ENCODE peak calls at places on chromosomes 12 and 14, in five cellular contexts. L is fibroblast of mammary gland; F is activated T-cell treated with anti-CD3 and anti-CD28 coated beads, Interleukin-2, amount 50 U/mL, for 72 hours; M is neuronal stem cell; Q is activated CD8-positive, alpha-beta T cell treated with anti-CD3 and anti-CD28 coated beads for 36 hours. C is an unnamed sample.

GRCh38 chr12:15899282-15899870 is 11.8 kb upstream of the DERA start:
- DNase-seq in Q (no peak), L (peak; percentile 32), M (no peak), F (no peak), C (no peak)

GRCh38 chr12:83140135-83140534 is 453.4 kb downstream of the TMTC2 start:
- DNase-seq in M (no peak), F (no peak), L (no peak), Q (no peak), C (no peak)

GRCh38 chr12:71641390-71641789 is 22.3 kb downstream of the ZFC3H1 start:
- DNase-seq in M (no peak), Q (no peak), L (no peak), F (no peak), C (no peak)

GRCh38 chr14:54667026-54667744 is 100.3 kb downstream of the SAMD4A start:
- DNase-seq in L (no peak), Q (no peak), F (no peak), M (no peak), C (no peak)

GRCh38 chr14:104865069-104865630 is at the start of gene CEP170B:
- DNase-seq in Q (no peak), F (peak; percentile 52), M (no peak), L (peak; percentile 14), C (no peak)

GRCh38 chr12:26647091-26647490 is 185.9 kb downstream of the ITPR2 start:
- DNase-seq in L (peak; percentile 24), F (no peak), Q (no peak), M (no peak), C (no peak)

GRCh38 chr14:69281450-69282169 is 21.7 kb downstream of the GALNT16 start:
- DNase-seq in M (no peak), F (no peak), L (peak; percentile 34), Q (no peak), C (no peak)

GRCh38 chr14:23483216-23483854 is 13.8 kb downstream of the NGDN start:
- DNase-seq in L (peak; percentile 11), F (peak; percentile 13), M (peak; percentile 38), Q (peak; percentile 23), C (no peak)

GRCh38 chr14:54606631-54607133 is 39.8 kb downstream of the SAMD4A start:
- DNase-seq in F (no peak), M (no peak), Q (no peak), L (peak; percentile 88), C (no peak)

GRCh38 chr14:58667900-58668299 is 30.1 kb downstream of the DACT1 start:
- DNase-seq in L (no peak), Q (no peak), M (no peak), F (no peak), C (no peak)

GRCh38 chr14:24313912-24314311 is 2.6 kb downstream of the LTB4R start:
- DNase-seq in M (no peak), F (no peak), L (no peak), Q (no peak), C (no peak)

GRCh38 chr14:75871181-75871880 is 110.5 kb downstream of the TGFB3 start:
- DNase-seq in F (no peak), M (no peak), Q (no peak), L (no peak), C (no peak)

GRCh38 chr14:72610096-72610830 is 283.6 kb downstream of the DPF3 start:
- DNase-seq in M (no peak), L (no peak), F (no peak), Q (no peak), C (no peak)

GRCh38 chr12:3042394-3042793 is 34.8 kb upstream of the TSPAN9 start:
- DNase-seq in F (no peak), Q (no peak), M (no peak), L (no peak), C (no peak)

GRCh38 chr14:24761141-24761540 is 127.2 kb upstream of the GZMB start:
- DNase-seq in M (no peak), F (no peak), Q (no peak), L (no peak), C (no peak)

GRCh38 chr12:113727651-113728061 is 238.5 kb downstream of the RBM19 start:
- DNase-seq in M (no peak), L (peak; percentile 63), Q (no peak), F (no peak), C (no peak)

GRCh38 chr12:79737875-79738718 is 47.3 kb upstream of the PAWR start:
- DNase-seq in L (peak; percentile 70), M (peak; percentile 50), Q (peak; percentile 56), F (peak; percentile 35), C (no peak)

GRCh38 chr12:113955109-113955970 is 10.8 kb downstream of the RBM19 start:
- DNase-seq in Q (no peak), M (no peak), F (no peak), L (peak; percentile 17), C (no peak)

GRCh38 chr12:125133616-125134015 is 68.4 kb downstream of the AACS start:
- DNase-seq in L (no peak), M (no peak), Q (no peak), F (no peak), C (no peak)

GRCh38 chr12:128542844-128543243 is 275.9 kb downstream of the TMEM132C start:
- DNase-seq in F (no peak), M (no peak), Q (no peak), L (no peak), C (no peak)

GRCh38 chr14:92586001-92586947 is 72.7 kb downstream of the RIN3 start:
- DNase-seq in M (no peak), F (peak; percentile 34), L (peak; percentile 93), Q (peak; percentile 64), C (no peak)

GRCh38 chr12:79886917-79887519 is 47.9 kb downstream of the PPP1R12A start:
- DNase-seq in L (peak; percentile 74), F (no peak), Q (no peak), M (no peak), C (no peak)

GRCh38 chr12:77300815-77301214 is 235.4 kb upstream of the E2F7 start:
- DNase-seq in F (no peak), M (no peak), Q (no peak), L (no peak), C (no peak)